ENCODE peak calls at places on chromosomes 7 and 10, in six cellular contexts. D is K562, W is A549, R is HepG2, J is endothelial cell of umbilical vein, B is GM12878. U is an unnamed sample.

GRCh38 chr10:84755311-84755710 is 426.9 kb downstream of the CCSER2 start:
- DNase-seq in D (no peak), W (no peak), R (no peak), J (no peak), B (no peak), U (no peak)

GRCh38 chr10:128912568-128913311 is 554.3 kb upstream of the MGMT start:
- DNase-seq in D (no peak), W (no peak), R (no peak), J (no peak), B (no peak), U (no peak)

GRCh38 chr7:8260871-8261707 is 878 bp downstream of the ICA1 start:
- DNase-seq in D (peak; percentile 26), W (peak; percentile 24), R (no peak), J (peak; percentile 63), B (no peak), U (peak; percentile 32)

GRCh38 chr10:49512121-49512809 is 26.7 kb downstream of the ERCC6 start:
- DNase-seq in D (no peak), W (peak; percentile 48), R (peak; percentile 16), J (peak; percentile 26), B (no peak), U (peak; percentile 66)

GRCh38 chr10:89369142-89370105 is 8.4 kb upstream of the IFIT1B start:
- DNase-seq in D (no peak), W (peak; percentile 20), R (no peak), J (peak; percentile 61), B (no peak), U (peak; percentile 51)

GRCh38 chr7:30057741-30058140 is 29.5 kb downstream of the PLEKHA8 start:
- DNase-seq in D (no peak), W (no peak), R (no peak), J (no peak), B (no peak), U (no peak)

GRCh38 chr7:147804032-147804431 is 786.5 kb upstream of the C7orf33 start:
- DNase-seq in D (no peak), W (no peak), R (no peak), J (no peak), B (no peak), U (no peak)

GRCh38 chr10:49081532-49082275 is 33.6 kb downstream of the VSTM4 start:
- DNase-seq in D (no peak), W (no peak), R (peak; percentile 67), J (no peak), B (no peak), U (no peak)

GRCh38 chr10:48363617-48364355 is 57.3 kb downstream of the MAPK8 start:
- DNase-seq in D (peak; percentile 30), W (peak; percentile 80), R (peak; percentile 70), J (peak; percentile 90), B (peak; percentile 51), U (peak; percentile 76)

GRCh38 chr7:20218261-20218660 is 1.1 kb upstream of the MACC1 start:
- DNase-seq in D (no peak), W (no peak), R (peak; percentile 19), J (no peak), B (no peak), U (no peak)

GRCh38 chr10:56318816-56319215 is 42.2 kb downstream of the ZWINT start:
- DNase-seq in D (no peak), W (no peak), R (no peak), J (no peak), B (no peak), U (no peak)

GRCh38 chr10:103929396-103929921 is 11.5 kb upstream of the STN1 start:
- DNase-seq in D (no peak), W (no peak), R (no peak), J (no peak), B (no peak), U (no peak)

GRCh38 chr7:116273283-116273917 is 63.1 kb downstream of the TES start:
- DNase-seq in D (no peak), W (peak; percentile 91), R (no peak), J (no peak), B (no peak), U (no peak)

GRCh38 chr7:139600306-139600705 is 76.8 kb downstream of the CLEC2L start:
- DNase-seq in D (peak; percentile 56), W (peak; percentile 13), R (no peak), J (no peak), B (no peak), U (no peak)

GRCh38 chr10:17428616-17429097 is 25.7 kb downstream of the ST8SIA6 start:
- DNase-seq in D (peak; percentile 78), W (no peak), R (no peak), J (peak; percentile 44), B (no peak), U (peak; percentile 31)

GRCh38 chr10:119339099-119339498 is 131.7 kb downstream of the GRK5 start:
- DNase-seq in D (no peak), W (no peak), R (no peak), J (no peak), B (no peak), U (no peak)

GRCh38 chr10:49237985-49238384 is 49.8 kb upstream of the TMEM273 start:
- DNase-seq in D (no peak), W (peak; percentile 6), R (no peak), J (no peak), B (no peak), U (peak; percentile 12)

GRCh38 chr10:96873756-96874467 is 41.8 kb downstream of the LCOR start:
- DNase-seq in D (no peak), W (no peak), R (no peak), J (no peak), B (no peak), U (no peak)

GRCh38 chr7:67738-68395 is 124.5 kb upstream of the FAM20C start:
- DNase-seq in D (no peak), W (no peak), R (no peak), J (no peak), B (no peak), U (no peak)

GRCh38 chr7:71220210-71220695 is 88.3 kb downstream of the GALNT17 start:
- DNase-seq in D (no peak), W (no peak), R (no peak), J (no peak), B (no peak), U (no peak)

GRCh38 chr10:32489158-32489557 is 43.2 kb downstream of the CCDC7 start:
- DNase-seq in D (no peak), W (no peak), R (no peak), J (no peak), B (no peak), U (no peak)

GRCh38 chr10:125116041-125116649 is 44.2 kb downstream of the CTBP2 start:
- DNase-seq in D (no peak), W (no peak), R (no peak), J (no peak), B (no peak), U (no peak)

GRCh38 chr7:159008417-159008816 is 136.2 kb downstream of the VIPR2 start:
- DNase-seq in D (no peak), W (no peak), R (no peak), J (no peak), B (no peak), U (no peak)

GRCh38 chr7:115356139-115356746 is 434.3 kb downstream of the MDFIC start:
- DNase-seq in D (no peak), W (peak; percentile 27), R (peak; percentile 9), J (peak; percentile 16), B (no peak), U (peak; percentile 47)

GRCh38 chr7:85719981-85720963 is 533.4 kb upstream of the SEMA3D start:
- DNase-seq in D (no peak), W (peak; percentile 45), R (no peak), J (peak; percentile 17), B (no peak), U (peak; percentile 80)

GRCh38 chr10:79328737-79329504 is 18.3 kb upstream of the PPIF start:
- DNase-seq in D (no peak), W (peak; percentile 43), R (no peak), J (no peak), B (no peak), U (no peak)

GRCh38 chr10:118272090-118272775 is 69.9 kb downstream of the FAM204A start:
- DNase-seq in D (no peak), W (no peak), R (no peak), J (no peak), B (no peak), U (no peak)

GRCh38 chr7:139949629-139950028 is 113.1 kb downstream of the PARP12 start:
- DNase-seq in D (no peak), W (peak; percentile 39), R (no peak), J (no peak), B (no peak), U (no peak)

GRCh38 chr10:84820596-84820995 is 492.2 kb downstream of the CCSER2 start:
- DNase-seq in D (no peak), W (no peak), R (no peak), J (no peak), B (no peak), U (no peak)

GRCh38 chr10:114026189-114027040 is 17.3 kb upstream of the ADRB1 start:
- DNase-seq in D (no peak), W (peak; percentile 86), R (peak; percentile 2), J (peak; percentile 77), B (peak; percentile 51), U (peak; percentile 37)

GRCh38 chr10:12193193-12193592 is 2.5 kb downstream of the NUDT5 start:
- DNase-seq in D (no peak), W (no peak), R (no peak), J (no peak), B (no peak), U (peak; percentile 18)
- TF ChIP-seq MYC in D (no peak), W (no peak), R (no peak), J (no peak), B (no peak), U (no peak)

GRCh38 chr7:150940446-150941102 is 37.5 kb downstream of the KCNH2 start:
- DNase-seq in D (no peak), W (no peak), R (no peak), J (no peak), B (no peak), U (no peak)
- TF ChIP-seq MAX in D (no peak), W (no peak), R (no peak), J (no peak), B (no peak), U (no peak)

GRCh38 chr10:72242675-72243074 is 26.6 kb upstream of the ASCC1 start:
- DNase-seq in D (no peak), W (no peak), R (no peak), J (peak; percentile 82), B (no peak), U (peak; percentile 61)
- TF ChIP-seq MYC in D (no peak), W (no peak), R (no peak), J (no peak), B (no peak), U (no peak)

GRCh38 chr10:95756061-95756751 is at the start of gene ENTPD1:
- DNase-seq in D (no peak), W (no peak), R (no peak), J (peak; percentile 66), B (peak; percentile 48), U (peak; percentile 89)
- TF ChIP-seq MAX in D (no peak), W (no peak), R (no peak), J (no peak), B (no peak), U (peak; percentile 45)

GRCh38 chr10:99681553-99681952 is 22.2 kb downstream of the ENTPD7 start:
- DNase-seq in D (no peak), W (no peak), R (no peak), J (no peak), B (no peak), U (peak; percentile 26)
- TF ChIP-seq MYC in D (no peak), W (no peak), R (no peak), J (no peak), B (no peak), U (no peak)